ENCODE peak calls at places on chromosome 9, in four cellular contexts. P is astrocyte; Z is CD4-positive, CD25-positive, alpha-beta regulatory T cell; H is ureter. K is an unnamed sample.
A peak's percentile ranks its signal among the peaks of the same experiment; 100 is the strongest.

GRCh38 chr9:70954126-70954525 is 167.3 kb downstream of the TRPM3 start:
- DNase-seq in H (no peak), Z (no peak), P (peak; percentile 96), K (no peak)

GRCh38 chr9:115289757-115290208 is 171.8 kb upstream of the TNC start:
- DNase-seq in Z (no peak), P (peak; percentile 96), H (no peak), K (no peak)

GRCh38 chr9:91729558-91729842 is 220.5 kb downstream of the ROR2 start:
- DNase-seq in P (no peak), Z (no peak), H (no peak), K (no peak)

GRCh38 chr9:136607334-136607919 is 55.3 kb upstream of the EGFL7 start:
- DNase-seq in P (no peak), H (no peak), Z (no peak), K (no peak)

GRCh38 chr9:136089697-136090045 is 5.4 kb downstream of the NACC2 start:
- DNase-seq in H (no peak), P (no peak), Z (peak; percentile 47), K (no peak)

GRCh38 chr9:128422783-128423150 is 2.1 kb downstream of the CERCAM start:
- DNase-seq in P (no peak), Z (no peak), H (no peak), K (no peak)

GRCh38 chr9:136538599-136539426 is 7.0 kb downstream of the NOTCH1 start:
- DNase-seq in Z (peak; percentile 74), P (no peak), H (no peak), K (peak; percentile 36)

GRCh38 chr9:37474438-37474837 is 9.2 kb upstream of the ZBTB5 start:
- DNase-seq in P (no peak), Z (no peak), H (no peak), K (no peak)

GRCh38 chr9:114098660-114099522 is at the start of gene KIF12:
- DNase-seq in Z (no peak), P (no peak), H (peak; percentile 67), K (no peak)

GRCh38 chr9:85163415-85163814 is 493.9 kb downstream of the NTRK2 start:
- DNase-seq in Z (no peak), H (no peak), P (peak; percentile 8), K (no peak)

GRCh38 chr9:7534211-7534935 is 265.2 kb downstream of the DMAC1 start:
- DNase-seq in P (no peak), Z (no peak), H (no peak), K (no peak)

GRCh38 chr9:130186839-130187522 is 14.8 kb downstream of the NCS1 start:
- DNase-seq in P (peak; percentile 37), Z (no peak), H (peak; percentile 77), K (no peak)

GRCh38 chr9:4832786-4833579 is 40.2 kb downstream of the RCL1 start:
- DNase-seq in Z (no peak), P (peak; percentile 100), H (no peak), K (no peak)

GRCh38 chr9:123225374-123225813 is 43.0 kb downstream of the STRBP start:
- DNase-seq in P (peak; percentile 63), Z (peak; percentile 31), H (no peak), K (no peak)

GRCh38 chr9:16727452-16728127 is 142.9 kb downstream of the BNC2 start:
- DNase-seq in Z (no peak), H (no peak), P (no peak), K (no peak)

GRCh38 chr9:127397722-127398647 is 1.0 kb downstream of the SLC2A8 start:
- DNase-seq in Z (peak; percentile 20), P (no peak), H (peak; percentile 64), K (no peak)

GRCh38 chr9:18976368-18977238 is 56.4 kb downstream of the SAXO1 start:
- DNase-seq in Z (no peak), H (no peak), P (peak; percentile 96), K (no peak)

GRCh38 chr9:92385001-92385400 is 19.4 kb downstream of the OGN start:
- DNase-seq in P (peak; percentile 60), H (no peak), Z (no peak), K (no peak)

GRCh38 chr9:133734600-133735414 is 3.3 kb downstream of the SARDH start:
- DNase-seq in H (peak; percentile 43), Z (no peak), P (no peak), K (no peak)

GRCh38 chr9:21294325-21294724 is 10.8 kb downstream of the IFNA5 start:
- DNase-seq in Z (no peak), H (no peak), P (peak; percentile 47), K (no peak)

GRCh38 chr9:91944711-91945110 is 5.3 kb downstream of the ROR2 start:
- DNase-seq in H (no peak), P (no peak), Z (no peak), K (no peak)

GRCh38 chr9:136079211-136079915 is 15.7 kb downstream of the NACC2 start:
- DNase-seq in P (no peak), Z (no peak), H (no peak), K (no peak)

GRCh38 chr9:133616643-133617405 is 7.6 kb upstream of the FAM163B start:
- DNase-seq in Z (no peak), P (no peak), H (no peak), K (no peak)

GRCh38 chr9:127320122-127320378 is 55.5 kb downstream of the GARNL3 start:
- DNase-seq in Z (no peak), H (no peak), P (no peak), K (no peak)

GRCh38 chr9:95459867-95460626 is 56.7 kb downstream of the PTCH1 start:
- DNase-seq in P (no peak), H (no peak), Z (no peak), K (no peak)

GRCh38 chr9:123246534-123246933 is 21.9 kb downstream of the STRBP start:
- DNase-seq in H (no peak), Z (no peak), P (peak; percentile 23), K (no peak)

GRCh38 chr9:108813951-108814601 is 41.7 kb downstream of the ACTL7B start:
- DNase-seq in Z (no peak), P (peak; percentile 26), H (no peak), K (peak; percentile 2)